ENCODE peak calls at places on chromosome 18, in ten cellular contexts. One of them, this sample, is unnamed.

GRCh38 chr18:38007931-38008330 is 442.3 kb upstream of the CELF4 start:
- DNase-seq in heart left ventricle: no peak
- DNase-seq in CD4-positive, alpha-beta T cell: no peak
- DNase-seq in esophagus squamous epithelium: no peak
- DNase-seq in uterus: no peak
- DNase-seq in CD8-positive, alpha-beta T cell: no peak
- DNase-seq in fibroblast of lung: peak; percentile 6
- DNase-seq in pancreas: no peak
- DNase-seq in spleen: no peak
- DNase-seq in cardiac muscle cell: no peak
- DNase-seq in this sample: no peak

GRCh38 chr18:48621240-48621639 is 82.4 kb downstream of the CTIF start:
- DNase-seq in heart left ventricle: no peak
- DNase-seq in CD4-positive, alpha-beta T cell: no peak
- DNase-seq in esophagus squamous epithelium: no peak
- DNase-seq in uterus: no peak
- DNase-seq in CD8-positive, alpha-beta T cell: no peak
- DNase-seq in fibroblast of lung: peak; percentile 61
- DNase-seq in pancreas: no peak
- DNase-seq in spleen: peak; percentile 64
- DNase-seq in cardiac muscle cell: peak; percentile 75
- DNase-seq in this sample: no peak

GRCh38 chr18:76371804-76372203 is 123.2 kb downstream of the ZNF516 start:
- DNase-seq in heart left ventricle: no peak
- DNase-seq in CD4-positive, alpha-beta T cell: no peak
- DNase-seq in esophagus squamous epithelium: no peak
- DNase-seq in uterus: no peak
- DNase-seq in CD8-positive, alpha-beta T cell: no peak
- DNase-seq in fibroblast of lung: no peak
- DNase-seq in pancreas: no peak
- DNase-seq in spleen: peak; percentile 69
- DNase-seq in cardiac muscle cell: no peak
- DNase-seq in this sample: no peak

GRCh38 chr18:5107990-5108389 is 89.1 kb downstream of the AKAIN1 start:
- DNase-seq in heart left ventricle: no peak
- DNase-seq in CD4-positive, alpha-beta T cell: no peak
- DNase-seq in esophagus squamous epithelium: no peak
- DNase-seq in uterus: no peak
- DNase-seq in CD8-positive, alpha-beta T cell: no peak
- DNase-seq in fibroblast of lung: no peak
- DNase-seq in pancreas: no peak
- DNase-seq in spleen: no peak
- DNase-seq in cardiac muscle cell: no peak
- DNase-seq in this sample: no peak

GRCh38 chr18:8943900-8944870 is 158.3 kb upstream of the NDUFV2 start:
- DNase-seq in heart left ventricle: no peak
- DNase-seq in CD4-positive, alpha-beta T cell: no peak
- DNase-seq in esophagus squamous epithelium: no peak
- DNase-seq in uterus: no peak
- DNase-seq in CD8-positive, alpha-beta T cell: no peak
- DNase-seq in fibroblast of lung: peak; percentile 80
- DNase-seq in pancreas: no peak
- DNase-seq in spleen: no peak
- DNase-seq in cardiac muscle cell: peak; percentile 79
- DNase-seq in this sample: no peak

GRCh38 chr18:58321986-58322385 is 278.0 kb downstream of the NEDD4L start:
- DNase-seq in heart left ventricle: peak; percentile 79
- DNase-seq in CD4-positive, alpha-beta T cell: peak; percentile 49
- DNase-seq in esophagus squamous epithelium: peak; percentile 7
- DNase-seq in uterus: peak; percentile 51
- DNase-seq in CD8-positive, alpha-beta T cell: peak; percentile 12
- DNase-seq in fibroblast of lung: peak; percentile 87
- DNase-seq in pancreas: peak; percentile 62
- DNase-seq in spleen: no peak
- DNase-seq in cardiac muscle cell: peak; percentile 68
- DNase-seq in this sample: no peak

GRCh38 chr18:29383311-29384273 is 1206.7 kb upstream of the CDH2 start:
- DNase-seq in heart left ventricle: no peak
- DNase-seq in CD4-positive, alpha-beta T cell: no peak
- DNase-seq in esophagus squamous epithelium: no peak
- DNase-seq in uterus: no peak
- DNase-seq in CD8-positive, alpha-beta T cell: no peak
- DNase-seq in fibroblast of lung: peak; percentile 39
- DNase-seq in pancreas: no peak
- DNase-seq in spleen: no peak
- DNase-seq in cardiac muscle cell: peak; percentile 10
- DNase-seq in this sample: no peak

GRCh38 chr18:623760-624620 is 27.2 kb downstream of the CLUL1 start:
- DNase-seq in heart left ventricle: peak; percentile 40
- DNase-seq in CD4-positive, alpha-beta T cell: peak; percentile 46
- DNase-seq in esophagus squamous epithelium: no peak
- DNase-seq in uterus: peak; percentile 70
- DNase-seq in CD8-positive, alpha-beta T cell: peak; percentile 31
- DNase-seq in fibroblast of lung: peak; percentile 85
- DNase-seq in pancreas: peak; percentile 69
- DNase-seq in spleen: no peak
- DNase-seq in cardiac muscle cell: peak; percentile 85
- DNase-seq in this sample: no peak

GRCh38 chr18:7623681-7624080 is 56.6 kb downstream of the PTPRM start:
- DNase-seq in heart left ventricle: no peak
- DNase-seq in CD4-positive, alpha-beta T cell: no peak
- DNase-seq in esophagus squamous epithelium: no peak
- DNase-seq in uterus: no peak
- DNase-seq in CD8-positive, alpha-beta T cell: no peak
- DNase-seq in fibroblast of lung: no peak
- DNase-seq in pancreas: no peak
- DNase-seq in spleen: no peak
- DNase-seq in cardiac muscle cell: no peak
- DNase-seq in this sample: no peak

GRCh38 chr18:59155140-59155539 is 15.5 kb downstream of the SEC11C start:
- DNase-seq in heart left ventricle: no peak
- DNase-seq in CD4-positive, alpha-beta T cell: no peak
- DNase-seq in esophagus squamous epithelium: no peak
- DNase-seq in uterus: no peak
- DNase-seq in CD8-positive, alpha-beta T cell: no peak
- DNase-seq in fibroblast of lung: peak; percentile 36
- DNase-seq in pancreas: no peak
- DNase-seq in spleen: no peak
- DNase-seq in cardiac muscle cell: peak; percentile 9
- DNase-seq in this sample: no peak

GRCh38 chr18:33440384-33441043 is at the start of gene CCDC178:
- DNase-seq in heart left ventricle: peak; percentile 5
- DNase-seq in CD4-positive, alpha-beta T cell: no peak
- DNase-seq in esophagus squamous epithelium: no peak
- DNase-seq in uterus: peak; percentile 14
- DNase-seq in CD8-positive, alpha-beta T cell: no peak
- DNase-seq in fibroblast of lung: peak; percentile 36
- DNase-seq in pancreas: no peak
- DNase-seq in spleen: peak; percentile 56
- DNase-seq in cardiac muscle cell: peak; percentile 38
- DNase-seq in this sample: no peak

GRCh38 chr18:32360682-32361345 is 109.9 kb downstream of the GAREM1 start:
- DNase-seq in heart left ventricle: no peak
- DNase-seq in CD4-positive, alpha-beta T cell: no peak
- DNase-seq in esophagus squamous epithelium: no peak
- DNase-seq in uterus: no peak
- DNase-seq in CD8-positive, alpha-beta T cell: no peak
- DNase-seq in fibroblast of lung: no peak
- DNase-seq in pancreas: no peak
- DNase-seq in spleen: no peak
- DNase-seq in cardiac muscle cell: no peak
- DNase-seq in this sample: no peak

GRCh38 chr18:52670903-52671302 is 330.9 kb downstream of the DCC start:
- DNase-seq in heart left ventricle: no peak
- DNase-seq in CD4-positive, alpha-beta T cell: no peak
- DNase-seq in esophagus squamous epithelium: no peak
- DNase-seq in uterus: no peak
- DNase-seq in CD8-positive, alpha-beta T cell: no peak
- DNase-seq in fibroblast of lung: peak; percentile 46
- DNase-seq in pancreas: no peak
- DNase-seq in spleen: no peak
- DNase-seq in cardiac muscle cell: peak; percentile 2
- DNase-seq in this sample: no peak

GRCh38 chr18:35347991-35348390 is 3.8 kb upstream of the ZNF24 start:
- DNase-seq in heart left ventricle: no peak
- DNase-seq in CD4-positive, alpha-beta T cell: no peak
- DNase-seq in esophagus squamous epithelium: no peak
- DNase-seq in uterus: no peak
- DNase-seq in CD8-positive, alpha-beta T cell: no peak
- DNase-seq in fibroblast of lung: no peak
- DNase-seq in pancreas: no peak
- DNase-seq in spleen: no peak
- DNase-seq in cardiac muscle cell: no peak
- DNase-seq in this sample: no peak

GRCh38 chr18:939167-939566 is 34.5 kb downstream of the ADCYAP1 start:
- DNase-seq in heart left ventricle: no peak
- DNase-seq in CD4-positive, alpha-beta T cell: no peak
- DNase-seq in esophagus squamous epithelium: no peak
- DNase-seq in uterus: no peak
- DNase-seq in CD8-positive, alpha-beta T cell: no peak
- DNase-seq in fibroblast of lung: no peak
- DNase-seq in pancreas: no peak
- DNase-seq in spleen: no peak
- DNase-seq in cardiac muscle cell: peak; percentile 6
- DNase-seq in this sample: no peak

GRCh38 chr18:13364721-13365205 is 146.2 kb downstream of the LDLRAD4 start:
- DNase-seq in heart left ventricle: no peak
- DNase-seq in CD4-positive, alpha-beta T cell: no peak
- DNase-seq in esophagus squamous epithelium: no peak
- DNase-seq in uterus: no peak
- DNase-seq in CD8-positive, alpha-beta T cell: no peak
- DNase-seq in fibroblast of lung: no peak
- DNase-seq in pancreas: no peak
- DNase-seq in spleen: no peak
- DNase-seq in cardiac muscle cell: no peak
- DNase-seq in this sample: no peak

GRCh38 chr18:63022429-63023022 is 297.0 kb downstream of the BCL2 start:
- DNase-seq in heart left ventricle: no peak
- DNase-seq in CD4-positive, alpha-beta T cell: no peak
- DNase-seq in esophagus squamous epithelium: no peak
- DNase-seq in uterus: no peak
- DNase-seq in CD8-positive, alpha-beta T cell: no peak
- DNase-seq in fibroblast of lung: no peak
- DNase-seq in pancreas: no peak
- DNase-seq in spleen: no peak
- DNase-seq in cardiac muscle cell: no peak
- DNase-seq in this sample: no peak

GRCh38 chr18:63028380-63028779 is 291.2 kb downstream of the BCL2 start:
- DNase-seq in heart left ventricle: no peak
- DNase-seq in CD4-positive, alpha-beta T cell: no peak
- DNase-seq in esophagus squamous epithelium: no peak
- DNase-seq in uterus: no peak
- DNase-seq in CD8-positive, alpha-beta T cell: no peak
- DNase-seq in fibroblast of lung: no peak
- DNase-seq in pancreas: no peak
- DNase-seq in spleen: no peak
- DNase-seq in cardiac muscle cell: no peak
- DNase-seq in this sample: no peak

GRCh38 chr18:63025251-63025710 is 294.3 kb downstream of the BCL2 start:
- DNase-seq in heart left ventricle: no peak
- DNase-seq in CD4-positive, alpha-beta T cell: no peak
- DNase-seq in esophagus squamous epithelium: no peak
- DNase-seq in uterus: peak; percentile 63
- DNase-seq in CD8-positive, alpha-beta T cell: no peak
- DNase-seq in fibroblast of lung: no peak
- DNase-seq in pancreas: no peak
- DNase-seq in spleen: peak; percentile 59
- DNase-seq in cardiac muscle cell: peak; percentile 14
- DNase-seq in this sample: no peak
- TF ChIP-seq CTCF in heart left ventricle: peak; percentile 27
- TF ChIP-seq CTCF in CD4-positive, alpha-beta T cell: no peak
- TF ChIP-seq CTCF in esophagus squamous epithelium: peak; percentile 46
- TF ChIP-seq CTCF in uterus: peak; percentile 67
- TF ChIP-seq CTCF in CD8-positive, alpha-beta T cell: no peak
- TF ChIP-seq CTCF in fibroblast of lung: no peak
- TF ChIP-seq CTCF in pancreas: no peak
- TF ChIP-seq CTCF in spleen: peak; percentile 40
- TF ChIP-seq CTCF in cardiac muscle cell: peak; percentile 38
- TF ChIP-seq CTCF in this sample: no peak

GRCh38 chr18:79724299-79725080 is 44.9 kb downstream of the CTDP1 start:
- DNase-seq in heart left ventricle: no peak
- DNase-seq in CD4-positive, alpha-beta T cell: no peak
- DNase-seq in esophagus squamous epithelium: no peak
- DNase-seq in uterus: no peak
- DNase-seq in CD8-positive, alpha-beta T cell: no peak
- DNase-seq in fibroblast of lung: no peak
- DNase-seq in pancreas: no peak
- DNase-seq in spleen: no peak
- DNase-seq in cardiac muscle cell: no peak
- DNase-seq in this sample: no peak
- H3K9me3 ChIP-seq in heart left ventricle: no peaks in the 10 kb centered on the region
- H3K9me3 ChIP-seq in CD4-positive, alpha-beta T cell: no peaks in the 10 kb centered on the region
- H3K9me3 ChIP-seq in esophagus squamous epithelium: peaks cover 4% of the 10 kb centered on the region
- H3K9me3 ChIP-seq in uterus: no peaks in the 10 kb centered on the region
- H3K9me3 ChIP-seq in CD8-positive, alpha-beta T cell: no peaks in the 10 kb centered on the region
- H3K9me3 ChIP-seq in fibroblast of lung: no peaks in the 10 kb centered on the region
- H3K9me3 ChIP-seq in pancreas: no peaks in the 10 kb centered on the region
- H3K9me3 ChIP-seq in spleen: no peaks in the 10 kb centered on the region
- H3K9me3 ChIP-seq in cardiac muscle cell: no peaks in the 10 kb centered on the region
- H3K9me3 ChIP-seq in this sample: no peaks in the 10 kb centered on the region

DNA sequence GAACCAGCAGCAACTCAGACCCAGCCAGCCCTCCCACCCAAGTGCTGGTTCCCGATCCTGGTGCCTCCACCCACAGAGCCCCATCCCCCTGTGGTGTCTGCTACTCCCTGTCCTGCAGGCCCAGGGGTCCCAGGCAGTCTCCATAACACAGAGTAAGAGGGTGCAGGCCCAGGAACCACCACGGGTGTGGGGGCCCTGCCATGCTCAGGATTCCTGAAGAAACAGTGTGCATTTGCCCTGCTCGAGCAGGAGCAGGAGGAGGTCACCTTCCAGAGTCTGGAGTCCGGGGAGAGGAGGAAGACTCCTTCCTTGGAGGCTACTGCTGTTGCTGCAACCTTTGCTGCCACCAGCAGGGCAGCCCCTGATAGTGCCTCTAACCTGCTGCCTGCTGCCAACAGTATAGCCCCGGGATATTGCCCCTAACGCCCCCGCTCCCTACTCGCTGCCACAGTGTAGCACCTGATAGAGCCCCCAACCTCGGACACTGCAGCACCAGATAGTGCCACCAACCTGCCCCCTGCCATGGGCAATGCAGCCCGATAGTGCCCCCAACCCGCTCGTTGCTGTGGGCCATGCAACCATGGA is 46.8 kb upstream of the ANKRD62 start:
- DNase-seq in heart left ventricle: no peak
- DNase-seq in CD4-positive, alpha-beta T cell: no peak
- DNase-seq in esophagus squamous epithelium: no peak
- DNase-seq in uterus: no peak
- DNase-seq in CD8-positive, alpha-beta T cell: no peak
- DNase-seq in fibroblast of lung: no peak
- DNase-seq in pancreas: no peak
- DNase-seq in spleen: no peak
- DNase-seq in cardiac muscle cell: no peak
- DNase-seq in this sample: no peak
- TF ChIP-seq CTCF in heart left ventricle: no peak
- TF ChIP-seq CTCF in CD4-positive, alpha-beta T cell: no peak
- TF ChIP-seq CTCF in esophagus squamous epithelium: peak; percentile 30
- TF ChIP-seq CTCF in uterus: no peak
- TF ChIP-seq CTCF in CD8-positive, alpha-beta T cell: no peak
- TF ChIP-seq CTCF in fibroblast of lung: no peak
- TF ChIP-seq CTCF in pancreas: no peak
- TF ChIP-seq CTCF in spleen: no peak
- TF ChIP-seq CTCF in cardiac muscle cell: no peak
- TF ChIP-seq CTCF in this sample: no peak

GRCh38 chr18:56115072-56116038 is 523.0 kb downstream of the TXNL1 start:
- DNase-seq in heart left ventricle: no peak
- DNase-seq in CD4-positive, alpha-beta T cell: no peak
- DNase-seq in esophagus squamous epithelium: no peak
- DNase-seq in uterus: no peak
- DNase-seq in CD8-positive, alpha-beta T cell: no peak
- DNase-seq in fibroblast of lung: no peak
- DNase-seq in pancreas: no peak
- DNase-seq in spleen: no peak
- DNase-seq in cardiac muscle cell: no peak
- DNase-seq in this sample: no peak
- H3K9me3 ChIP-seq in heart left ventricle: no peaks in the 10 kb centered on the region
- H3K9me3 ChIP-seq in CD4-positive, alpha-beta T cell: peaks cover 3% of the 10 kb centered on the region
- H3K9me3 ChIP-seq in esophagus squamous epithelium: no peaks in the 10 kb centered on the region
- H3K9me3 ChIP-seq in uterus: no peaks in the 10 kb centered on the region
- H3K9me3 ChIP-seq in CD8-positive, alpha-beta T cell: no peaks in the 10 kb centered on the region
- H3K9me3 ChIP-seq in fibroblast of lung: no peaks in the 10 kb centered on the region
- H3K9me3 ChIP-seq in pancreas: no peaks in the 10 kb centered on the region
- H3K9me3 ChIP-seq in spleen: no peaks in the 10 kb centered on the region
- H3K9me3 ChIP-seq in cardiac muscle cell: no peaks in the 10 kb centered on the region
- H3K9me3 ChIP-seq in this sample: no peaks in the 10 kb centered on the region

This sample was measured in ascending aorta.